ENCODE peak calls at places on chromosomes 12 and 14, in seven cellular contexts. M is IMR-90, X is H9, D is mesendoderm, I is neuronal stem cell, J is H1, Z is trophoblast cell. E is an unnamed sample.

GRCh38 chr14:65062096-65063075 is 39.9 kb downstream of the MAX start:
- DNase-seq in M (no peak), X (no peak), D (no peak), I (no peak), J (no peak), Z (no peak), E (no peak)

GRCh38 chr12:64608901-64609542 is 1.3 kb upstream of the RASSF3 start:
- DNase-seq in M (peak), X (peak), D (peak), I (no peak), J (no peak), Z (peak), E (peak)

GRCh38 chr12:31999692-32000091 is 40.5 kb downstream of the RESF1 start:
- DNase-seq in M (peak), X (no peak), D (no peak), I (no peak), J (no peak), Z (no peak), E (no peak)

GRCh38 chr14:23119362-23120327 is 590 bp upstream of the CEBPE start:
- DNase-seq in M (no peak), X (no peak), D (peak), I (no peak), J (no peak), Z (no peak), E (no peak)

GRCh38 chr14:37622231-37622923 is 26.9 kb downstream of the TTC6 start:
- DNase-seq in M (no peak), X (peak), D (peak), I (peak), J (no peak), Z (no peak), E (peak)

GRCh38 chr14:49654511-49654910 is 19.5 kb upstream of the DNAAF2 start:
- DNase-seq in M (no peak), X (no peak), D (no peak), I (no peak), J (no peak), Z (no peak), E (no peak)

GRCh38 chr12:98741615-98742265 is 96.7 kb downstream of the APAF1 start:
- DNase-seq in M (peak), X (no peak), D (peak), I (no peak), J (no peak), Z (no peak), E (no peak)

GRCh38 chr12:99121476-99121965 is 476.4 kb downstream of the APAF1 start:
- DNase-seq in M (no peak), X (no peak), D (no peak), I (no peak), J (no peak), Z (no peak), E (no peak)

GRCh38 chr14:104614126-104614812 is 9.7 kb upstream of the TMEM179 start:
- DNase-seq in M (no peak), X (no peak), D (no peak), I (no peak), J (no peak), Z (no peak), E (no peak)

GRCh38 chr14:103016594-103016993 is 40.8 kb downstream of the CDC42BPB start:
- DNase-seq in M (no peak), X (peak), D (no peak), I (no peak), J (no peak), Z (no peak), E (no peak)

GRCh38 chr12:120684523-120684932 is 2.4 kb upstream of the MLEC start:
- DNase-seq in M (peak), X (no peak), D (no peak), I (no peak), J (no peak), Z (peak), E (peak)

GRCh38 chr12:124162151-124163110 is 132.5 kb upstream of the RFLNA start:
- DNase-seq in M (no peak), X (no peak), D (peak), I (no peak), J (no peak), Z (peak), E (no peak)

GRCh38 chr14:61334197-61334701 is 12.9 kb downstream of the PRKCH start:
- DNase-seq in M (no peak), X (no peak), D (no peak), I (no peak), J (no peak), Z (no peak), E (no peak)

GRCh38 chr12:304815-305214 is 42.2 kb upstream of the SLC6A13 start:
- DNase-seq in M (peak), X (no peak), D (no peak), I (no peak), J (no peak), Z (no peak), E (peak)

GRCh38 chr12:70031046-70031445 is 206.0 kb downstream of the MYRFL start:
- DNase-seq in M (no peak), X (peak), D (no peak), I (no peak), J (no peak), Z (no peak), E (no peak)

GRCh38 chr14:91416744-91417133 is 881 bp downstream of the CCDC88C start:
- DNase-seq in M (no peak), X (no peak), D (peak), I (no peak), J (no peak), Z (no peak), E (no peak)

GRCh38 chr14:67765192-67765834 is 51.1 kb downstream of the ZFYVE26 start:
- DNase-seq in M (no peak), X (no peak), D (no peak), I (no peak), J (no peak), Z (peak), E (no peak)

GRCh38 chr12:108854055-108854452 is 3.3 kb downstream of the SSH1 start:
- DNase-seq in M (peak), X (no peak), D (peak), I (no peak), J (no peak), Z (no peak), E (peak)

GRCh38 chr12:12546314-12546772 is 16.3 kb downstream of the DUSP16 start:
- DNase-seq in M (peak), X (no peak), D (no peak), I (no peak), J (no peak), Z (no peak), E (peak)

GRCh38 chr14:24607635-24608492 is 1.6 kb downstream of the GZMH start:
- DNase-seq in M (no peak), X (no peak), D (no peak), I (no peak), J (no peak), Z (no peak), E (no peak)

GRCh38 chr14:92463141-92463540 is 50.4 kb upstream of the RIN3 start:
- DNase-seq in M (no peak), X (no peak), D (no peak), I (no peak), J (no peak), Z (no peak), E (no peak)

GRCh38 chr12:80120994-80121393 is 21.7 kb downstream of the OTOGL start:
- DNase-seq in M (no peak), X (no peak), D (no peak), I (no peak), J (no peak), Z (no peak), E (no peak)

GRCh38 chr14:21068521-21069387 is 1.4 kb upstream of the ARHGEF40 start:
- DNase-seq in M (peak), X (peak), D (peak), I (peak), J (no peak), Z (peak), E (peak)

GRCh38 chr14:78327426-78328210 is 157.4 kb downstream of the NRXN3 start:
- DNase-seq in M (no peak), X (no peak), D (peak), I (no peak), J (peak), Z (no peak), E (no peak)

GRCh38 chr12:115464008-115464672 is 780.2 kb upstream of the TBX3 start:
- DNase-seq in M (no peak), X (no peak), D (no peak), I (no peak), J (no peak), Z (no peak), E (no peak)
- H2BK120ac ChIP-seq in M (no peak), X (no peak), D (no peak), I (no peak), J (no peak), Z (no peak), E (no peak)

GRCh38 chr12:54704187-54704586 is 56.0 kb upstream of the DCD start:
- DNase-seq in M (no peak), X (no peak), D (no peak), I (no peak), J (no peak), Z (no peak), E (no peak)
- H2BK120ac ChIP-seq in M (no peak), X (no peak), D (no peak), I (no peak), J (no peak), Z (no peak), E (no peak)

DNA sequence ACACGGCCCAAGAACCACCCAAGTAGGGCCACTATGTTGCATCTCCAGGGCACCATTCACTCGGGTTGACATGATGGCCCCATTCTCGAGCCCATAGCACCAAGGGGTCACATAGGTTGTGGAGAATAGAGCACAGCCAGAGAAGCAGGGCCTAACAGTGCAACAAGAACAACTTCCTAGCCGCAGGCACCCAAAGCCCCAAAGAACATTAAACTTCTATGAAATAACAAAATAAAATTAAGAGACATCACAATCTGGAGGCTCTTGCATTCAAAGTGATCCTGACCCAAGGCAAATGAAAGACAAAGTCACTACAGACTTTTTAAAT is 1.9 kb downstream of the KRT4 start:
- DNase-seq in M (no peak), X (no peak), D (no peak), I (no peak), J (no peak), Z (no peak), E (no peak)
- H2BK120ac ChIP-seq in M (no peak), X (no peak), D (no peak), I (no peak), J (no peak), Z (no peak), E (no peak)

DNA sequence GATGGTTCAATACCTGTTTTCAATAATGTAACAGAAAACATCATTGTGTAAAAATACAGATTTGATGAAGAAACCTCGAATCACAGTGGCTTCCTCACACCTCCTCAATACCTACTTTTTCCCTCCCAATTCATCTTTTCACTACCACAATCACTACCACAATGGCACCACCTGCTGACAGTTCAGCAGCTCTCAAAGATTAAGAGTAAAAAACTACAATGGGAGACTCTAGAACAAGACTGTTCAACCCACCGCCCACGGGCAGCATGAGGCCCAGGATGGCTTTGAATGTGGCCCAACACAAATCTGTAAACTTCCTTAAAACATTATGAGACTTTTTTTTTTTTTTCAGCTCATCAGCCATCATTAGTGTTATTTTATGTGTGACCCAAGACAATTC is 15.2 kb downstream of the MED6 start:
- DNase-seq in M (peak), X (no peak), D (peak), I (no peak), J (no peak), Z (no peak), E (no peak)
- H2BK120ac ChIP-seq in M (no peak), X (no peak), D (no peak), I (no peak), J (no peak), Z (no peak), E (no peak)

GRCh38 chr12:6229224-6229748 is 29.1 kb downstream of the CD9 start:
- DNase-seq in M (no peak), X (no peak), D (no peak), I (no peak), J (no peak), Z (peak), E (no peak)
- H2BK120ac ChIP-seq in M (peak), X (no peak), D (no peak), I (no peak), J (no peak), Z (no peak), E (peak)

GRCh38 chr12:58316926-58317325 is 375.6 kb downstream of the ATP23 start:
- DNase-seq in M (no peak), X (no peak), D (no peak), I (no peak), J (no peak), Z (no peak), E (no peak)
- H2BK120ac ChIP-seq in M (no peak), X (no peak), D (no peak), I (no peak), J (no peak), Z (no peak), E (no peak)

GRCh38 chr12:94289551-94290312 is 141.4 kb downstream of the PLXNC1 start:
- DNase-seq in M (peak), X (no peak), D (peak), I (no peak), J (no peak), Z (peak), E (peak)
- H2BK120ac ChIP-seq in M (peak), X (no peak), D (no peak), I (no peak), J (no peak), Z (no peak), E (no peak)

GRCh38 chr12:3010214-3010930 is 51.2 kb downstream of the TEAD4 start:
- DNase-seq in M (no peak), X (peak), D (no peak), I (no peak), J (no peak), Z (no peak), E (no peak)
- H2BK120ac ChIP-seq in M (no peak), X (no peak), D (no peak), I (no peak), J (no peak), Z (no peak), E (no peak)

DNA sequence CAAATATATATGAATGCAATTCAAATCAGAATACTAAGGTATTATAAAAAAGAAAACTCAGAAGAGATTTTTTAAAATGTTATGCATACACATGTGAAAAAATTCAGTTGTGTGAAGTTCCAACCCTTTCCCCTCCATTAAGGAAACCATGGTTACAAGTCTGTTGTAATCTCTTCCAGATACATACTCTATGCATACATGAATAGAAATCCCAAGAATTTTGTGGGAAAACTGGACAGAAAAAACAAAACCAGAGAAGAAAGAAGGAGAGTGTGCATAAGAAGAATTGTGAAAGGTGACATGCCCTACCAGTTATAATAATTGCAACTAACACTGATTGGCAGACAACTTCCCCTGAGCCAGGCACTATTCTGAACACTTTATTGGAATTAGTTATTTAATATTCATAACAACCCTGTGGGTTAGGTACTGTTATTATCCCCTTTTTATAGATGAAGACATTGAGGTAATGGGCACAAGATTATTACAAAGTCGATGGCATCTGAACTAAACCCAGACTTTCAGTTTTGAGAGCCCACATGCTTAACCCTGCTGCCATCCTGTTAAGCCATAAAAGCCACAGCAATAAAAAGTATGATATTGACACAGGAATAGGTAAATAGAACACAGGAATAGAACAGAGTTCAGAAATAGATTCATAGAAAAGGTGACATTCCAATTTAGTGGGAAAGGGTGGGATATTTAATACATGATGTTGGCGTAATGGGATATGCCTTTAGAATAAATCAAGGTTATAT is 120.0 kb downstream of the SLC38A1 start:
- DNase-seq in M (no peak), X (no peak), D (no peak), I (no peak), J (no peak), Z (no peak), E (no peak)
- H2BK120ac ChIP-seq in M (no peak), X (no peak), D (no peak), I (no peak), J (no peak), Z (peak), E (no peak)

E was measured in mesenchymal stem cell.